ENCODE peak calls at places on chromosomes 11 and 22, in four cellular contexts. One of them, this sample, is unnamed.

GRCh38 chr11:118295834-118296454 is 8.6 kb upstream of the CD3E start:
- DNase-seq in ovary: no peak
- DNase-seq in gastrocnemius medialis: no peak
- DNase-seq in tibial nerve: no peak
- DNase-seq in this sample: peak; percentile 43

GRCh38 chr11:20458905-20459632 is 71.6 kb downstream of the PRMT3 start:
- DNase-seq in ovary: no peak
- DNase-seq in gastrocnemius medialis: no peak
- DNase-seq in tibial nerve: no peak
- DNase-seq in this sample: no peak

GRCh38 chr11:129611661-129612566 is 203.7 kb upstream of the TMEM45B start:
- DNase-seq in ovary: no peak
- DNase-seq in gastrocnemius medialis: no peak
- DNase-seq in tibial nerve: no peak
- DNase-seq in this sample: no peak

GRCh38 chr22:25083414-25084166 is 116.1 kb upstream of the CRYBB3 start:
- DNase-seq in ovary: no peak
- DNase-seq in gastrocnemius medialis: no peak
- DNase-seq in tibial nerve: no peak
- DNase-seq in this sample: no peak

GRCh38 chr22:17205432-17205831 is 13.8 kb downstream of the ADA2 start:
- DNase-seq in ovary: no peak
- DNase-seq in gastrocnemius medialis: no peak
- DNase-seq in tibial nerve: no peak
- DNase-seq in this sample: no peak

GRCh38 chr11:60700689-60701508 is 1.5 kb downstream of the MS4A8 start:
- DNase-seq in ovary: peak; percentile 21
- DNase-seq in gastrocnemius medialis: no peak
- DNase-seq in tibial nerve: no peak
- DNase-seq in this sample: peak; percentile 35

GRCh38 chr11:111465400-111465799 is 46.8 kb downstream of the BTG4 start:
- DNase-seq in ovary: no peak
- DNase-seq in gastrocnemius medialis: no peak
- DNase-seq in tibial nerve: no peak
- DNase-seq in this sample: no peak

GRCh38 chr11:45158210-45158644 is 11.8 kb downstream of the PRDM11 start:
- DNase-seq in ovary: peak; percentile 65
- DNase-seq in gastrocnemius medialis: no peak
- DNase-seq in tibial nerve: no peak
- DNase-seq in this sample: no peak

GRCh38 chr11:8531312-8531711 is 62.7 kb downstream of the STK33 start:
- DNase-seq in ovary: no peak
- DNase-seq in gastrocnemius medialis: no peak
- DNase-seq in tibial nerve: no peak
- DNase-seq in this sample: no peak

GRCh38 chr11:39374963-39375698 is 2084.3 kb downstream of the LRRC4C start:
- DNase-seq in ovary: no peak
- DNase-seq in gastrocnemius medialis: no peak
- DNase-seq in tibial nerve: no peak
- DNase-seq in this sample: peak; percentile 10

GRCh38 chr22:41976961-41977566 is 7.8 kb downstream of the SEPTIN3 start:
- DNase-seq in ovary: no peak
- DNase-seq in gastrocnemius medialis: no peak
- DNase-seq in tibial nerve: no peak
- DNase-seq in this sample: no peak

GRCh38 chr11:122601131-122602125 is 54.1 kb upstream of the UBASH3B start:
- DNase-seq in ovary: no peak
- DNase-seq in gastrocnemius medialis: no peak
- DNase-seq in tibial nerve: peak; percentile 25
- DNase-seq in this sample: no peak

GRCh38 chr11:12052676-12053605 is 44.5 kb upstream of the DKK3 start:
- DNase-seq in ovary: no peak
- DNase-seq in gastrocnemius medialis: no peak
- DNase-seq in tibial nerve: no peak
- DNase-seq in this sample: no peak

GRCh38 chr11:61392991-61393595 is 706 bp downstream of the TMEM216 start:
- DNase-seq in ovary: no peak
- DNase-seq in gastrocnemius medialis: no peak
- DNase-seq in tibial nerve: no peak
- DNase-seq in this sample: no peak

GRCh38 chr11:12117200-12117995 is 7.0 kb downstream of the MICAL2 start:
- DNase-seq in ovary: peak; percentile 46
- DNase-seq in gastrocnemius medialis: no peak
- DNase-seq in tibial nerve: no peak
- DNase-seq in this sample: no peak

GRCh38 chr11:6926208-6927029 is at the start of gene ZNF215:
- DNase-seq in ovary: peak; percentile 47
- DNase-seq in gastrocnemius medialis: peak; percentile 19
- DNase-seq in tibial nerve: peak; percentile 19
- DNase-seq in this sample: peak; percentile 93

GRCh38 chr11:111606986-111607385 is 4.7 kb downstream of the SIK2 start:
- DNase-seq in ovary: no peak
- DNase-seq in gastrocnemius medialis: no peak
- DNase-seq in tibial nerve: no peak
- DNase-seq in this sample: no peak

GRCh38 chr11:5626191-5626590 is 1.4 kb downstream of the TRIM34 start:
- DNase-seq in ovary: no peak
- DNase-seq in gastrocnemius medialis: no peak
- DNase-seq in tibial nerve: no peak
- DNase-seq in this sample: no peak

GRCh38 chr22:40009953-40010751 is 15.4 kb downstream of the FAM83F start:
- DNase-seq in ovary: no peak
- DNase-seq in gastrocnemius medialis: no peak
- DNase-seq in tibial nerve: no peak
- DNase-seq in this sample: no peak

GRCh38 chr11:128772814-128773213 is 78.9 kb downstream of the FLI1 start:
- DNase-seq in ovary: no peak
- DNase-seq in gastrocnemius medialis: no peak
- DNase-seq in tibial nerve: peak; percentile 46
- DNase-seq in this sample: no peak

GRCh38 chr22:38443675-38444521 is 11.1 kb downstream of the KCNJ4 start:
- DNase-seq in ovary: no peak
- DNase-seq in gastrocnemius medialis: no peak
- DNase-seq in tibial nerve: no peak
- DNase-seq in this sample: no peak

GRCh38 chr11:32420937-32421532 is 14.3 kb downstream of the WT1 start:
- DNase-seq in ovary: no peak
- DNase-seq in gastrocnemius medialis: no peak
- DNase-seq in tibial nerve: no peak
- DNase-seq in this sample: no peak

GRCh38 chr11:65209711-65210360 is 28.1 kb downstream of the CAPN1 start:
- DNase-seq in ovary: no peak
- DNase-seq in gastrocnemius medialis: no peak
- DNase-seq in tibial nerve: no peak
- DNase-seq in this sample: no peak

GRCh38 chr11:116832350-116833290 is 2.9 kb downstream of the APOC3 start:
- DNase-seq in ovary: no peak
- DNase-seq in gastrocnemius medialis: no peak
- DNase-seq in tibial nerve: no peak
- DNase-seq in this sample: no peak

GRCh38 chr11:76424379-76424778 is 20.4 kb upstream of the EMSY start:
- DNase-seq in ovary: no peak
- DNase-seq in gastrocnemius medialis: no peak
- DNase-seq in tibial nerve: no peak
- DNase-seq in this sample: no peak

GRCh38 chr11:118200901-118201680 is 23.7 kb downstream of the JAML start:
- DNase-seq in ovary: no peak
- DNase-seq in gastrocnemius medialis: no peak
- DNase-seq in tibial nerve: no peak
- DNase-seq in this sample: no peak

GRCh38 chr22:37943471-37944198 is 9.8 kb downstream of the C22orf23 start:
- DNase-seq in ovary: no peak
- DNase-seq in gastrocnemius medialis: no peak
- DNase-seq in tibial nerve: no peak
- DNase-seq in this sample: no peak

GRCh38 chr11:1776331-1776851 is 12.7 kb upstream of the CTSD start:
- DNase-seq in ovary: no peak
- DNase-seq in gastrocnemius medialis: no peak
- DNase-seq in tibial nerve: no peak
- DNase-seq in this sample: no peak

GRCh38 chr22:42270178-42270511 is 308 bp downstream of the TCF20 start:
- DNase-seq in ovary: no peak
- DNase-seq in gastrocnemius medialis: no peak
- DNase-seq in tibial nerve: no peak
- DNase-seq in this sample: peak; percentile 2

GRCh38 chr22:38320605-38321402 is 3.6 kb upstream of the CSNK1E start:
- DNase-seq in ovary: no peak
- DNase-seq in gastrocnemius medialis: no peak
- DNase-seq in tibial nerve: no peak
- DNase-seq in this sample: no peak

GRCh38 chr11:84250834-84251613 is 964.9 kb upstream of the CCDC90B start:
- DNase-seq in ovary: no peak
- DNase-seq in gastrocnemius medialis: no peak
- DNase-seq in tibial nerve: no peak
- DNase-seq in this sample: no peak

GRCh38 chr11:2312232-2313042 is 10.6 kb downstream of the TSPAN32 start:
- DNase-seq in ovary: peak; percentile 35
- DNase-seq in gastrocnemius medialis: no peak
- DNase-seq in tibial nerve: no peak
- DNase-seq in this sample: no peak

GRCh38 chr11:65477271-65478029 is 21.4 kb upstream of the MALAT1 start:
- DNase-seq in ovary: peak; percentile 97
- DNase-seq in gastrocnemius medialis: peak; percentile 97
- DNase-seq in tibial nerve: peak; percentile 95
- DNase-seq in this sample: no peak

GRCh38 chr11:17760102-17761029 is 25.8 kb downstream of the KCNC1 start:
- DNase-seq in ovary: no peak
- DNase-seq in gastrocnemius medialis: no peak
- DNase-seq in tibial nerve: no peak
- DNase-seq in this sample: peak; percentile 51

GRCh38 chr11:123046473-123047264 is 15.3 kb downstream of the HSPA8 start:
- DNase-seq in ovary: no peak
- DNase-seq in gastrocnemius medialis: no peak
- DNase-seq in tibial nerve: no peak
- DNase-seq in this sample: no peak

GRCh38 chr11:95485115-95485900 is 254.3 kb upstream of the SESN3 start:
- DNase-seq in ovary: no peak
- DNase-seq in gastrocnemius medialis: no peak
- DNase-seq in tibial nerve: no peak
- DNase-seq in this sample: no peak

GRCh38 chr22:46007003-46007847 is 30.3 kb upstream of the WNT7B start:
- DNase-seq in ovary: peak; percentile 75
- DNase-seq in gastrocnemius medialis: peak; percentile 41
- DNase-seq in tibial nerve: no peak
- DNase-seq in this sample: peak; percentile 74
- H3K4me3 ChIP-seq in ovary: peak overlapping the region; percentile 1
- H3K4me3 ChIP-seq in gastrocnemius medialis: peak overlapping the region; percentile 5
- H3K4me3 ChIP-seq in tibial nerve: peak overlapping the region; percentile 26
- H3K4me3 ChIP-seq in this sample: peak overlapping the region; percentile 63

GRCh38 chr11:35787626-35788025 is 125.1 kb downstream of the TRIM44 start:
- DNase-seq in ovary: no peak
- DNase-seq in gastrocnemius medialis: no peak
- DNase-seq in tibial nerve: no peak
- DNase-seq in this sample: no peak
- TF ChIP-seq POLR2A in ovary: no peak
- TF ChIP-seq POLR2A in gastrocnemius medialis: no peak
- TF ChIP-seq POLR2A in tibial nerve: no peak
- TF ChIP-seq POLR2A in this sample: no peak

DNA sequence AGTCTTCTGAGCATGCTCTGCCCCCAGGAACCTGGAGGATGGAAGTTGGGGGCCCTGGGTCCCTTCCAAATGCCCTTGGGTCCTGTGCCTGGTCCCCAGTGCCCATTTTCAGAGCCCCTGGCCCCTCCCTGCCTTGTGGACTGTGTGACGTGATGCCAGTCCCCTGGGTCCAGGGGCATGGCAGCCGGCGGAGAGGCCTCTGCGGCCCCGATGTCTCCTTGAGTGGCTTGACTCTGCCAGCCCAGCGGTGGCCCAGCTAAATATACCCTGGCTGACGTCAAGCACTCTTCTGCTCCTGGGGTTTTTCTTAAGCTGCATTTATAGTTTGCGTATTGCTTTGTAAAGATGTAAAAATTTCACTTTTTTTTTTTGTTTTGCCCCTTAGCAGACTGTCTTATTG is 35.2 kb upstream of the PARVG start:
- DNase-seq in ovary: no peak
- DNase-seq in gastrocnemius medialis: no peak
- DNase-seq in tibial nerve: no peak
- DNase-seq in this sample: no peak
- H3K4me3 ChIP-seq in ovary: no peak overlapping the region
- H3K4me3 ChIP-seq in gastrocnemius medialis: no peak overlapping the region
- H3K4me3 ChIP-seq in tibial nerve: no peak overlapping the region
- H3K4me3 ChIP-seq in this sample: no peak overlapping the region

GRCh38 chr22:44182591-44183588 is 2.2 kb downstream of the PARVG start:
- DNase-seq in ovary: no peak
- DNase-seq in gastrocnemius medialis: peak; percentile 28
- DNase-seq in tibial nerve: peak; percentile 34
- DNase-seq in this sample: no peak

GRCh38 chr22:44181912-44182590 is 1.3 kb downstream of the PARVG start:
- DNase-seq in ovary: no peak
- DNase-seq in gastrocnemius medialis: no peak
- DNase-seq in tibial nerve: no peak
- DNase-seq in this sample: no peak

GRCh38 chr22:44179989-44180705 is 578 bp upstream of the PARVG start:
- DNase-seq in ovary: no peak
- DNase-seq in gastrocnemius medialis: no peak
- DNase-seq in tibial nerve: no peak
- DNase-seq in this sample: no peak

GRCh38 chr22:44180706-44181032 is at the start of gene PARVG:
- DNase-seq in ovary: no peak
- DNase-seq in gastrocnemius medialis: no peak
- DNase-seq in tibial nerve: no peak
- DNase-seq in this sample: no peak

GRCh38 chr22:44181033-44181911 is 547 bp downstream of the PARVG start:
- DNase-seq in ovary: no peak
- DNase-seq in gastrocnemius medialis: no peak
- DNase-seq in tibial nerve: no peak
- DNase-seq in this sample: no peak
- TF ChIP-seq POLR2A in ovary: no peak
- TF ChIP-seq POLR2A in gastrocnemius medialis: peak; percentile 7
- TF ChIP-seq POLR2A in tibial nerve: no peak
- TF ChIP-seq POLR2A in this sample: no peak

GRCh38 chr11:9972917-9973504 is 309.1 kb downstream of the SWAP70 start:
- DNase-seq in ovary: no peak
- DNase-seq in gastrocnemius medialis: no peak
- DNase-seq in tibial nerve: peak; percentile 46
- DNase-seq in this sample: peak; percentile 16
- H3K4me3 ChIP-seq in ovary: no peak overlapping the region
- H3K4me3 ChIP-seq in gastrocnemius medialis: no peak overlapping the region
- H3K4me3 ChIP-seq in tibial nerve: no peak overlapping the region
- H3K4me3 ChIP-seq in this sample: no peak overlapping the region

GRCh38 chr11:120501440-120501839 is 10.1 kb upstream of the GRIK4 start:
- DNase-seq in ovary: no peak
- DNase-seq in gastrocnemius medialis: no peak
- DNase-seq in tibial nerve: no peak
- DNase-seq in this sample: no peak
- TF ChIP-seq POLR2A in ovary: no peak
- TF ChIP-seq POLR2A in gastrocnemius medialis: no peak
- TF ChIP-seq POLR2A in tibial nerve: no peak
- TF ChIP-seq POLR2A in this sample: no peak

This sample was measured in HCT116.